ENCODE peak calls at places on chromosomes 2 and 18, in nine cellular contexts. One of them, this sample, is unnamed.

GRCh38 chr2:48420512-48421197 is 109.3 kb upstream of the STON1 start:
- DNase-seq in Karpas-422: peak
- DNase-seq in activated CD4-positive, alpha-beta T cell treated with anti-CD3 and anti-CD28 coated beads for 48 hours: peak
- DNase-seq in activated B cell treated with CpG ODN at 0.5 μM for 24 hours: peak
- DNase-seq in hypothalamus: peak
- DNase-seq in ecto neural progenitor cell: peak
- DNase-seq in natural killer cell: peak
- DNase-seq in NCI-H2029 treated with DMSO at 0.1 percent for 48 hours: peak
- DNase-seq in choroid plexus epithelial cell: peak
- DNase-seq in this sample: peak

GRCh38 chr18:48166971-48167370 is 236.5 kb upstream of the SMAD2 start:
- DNase-seq in Karpas-422: no peak
- DNase-seq in activated CD4-positive, alpha-beta T cell treated with anti-CD3 and anti-CD28 coated beads for 48 hours: no peak
- DNase-seq in activated B cell treated with CpG ODN at 0.5 μM for 24 hours: no peak
- DNase-seq in hypothalamus: no peak
- DNase-seq in ecto neural progenitor cell: no peak
- DNase-seq in natural killer cell: no peak
- DNase-seq in NCI-H2029 treated with DMSO at 0.1 percent for 48 hours: no peak
- DNase-seq in choroid plexus epithelial cell: no peak
- DNase-seq in this sample: no peak

GRCh38 chr2:233656443-233656842 is 15.3 kb upstream of the UGT1A9 start:
- DNase-seq in Karpas-422: no peak
- DNase-seq in activated CD4-positive, alpha-beta T cell treated with anti-CD3 and anti-CD28 coated beads for 48 hours: no peak
- DNase-seq in activated B cell treated with CpG ODN at 0.5 μM for 24 hours: no peak
- DNase-seq in hypothalamus: no peak
- DNase-seq in ecto neural progenitor cell: no peak
- DNase-seq in natural killer cell: no peak
- DNase-seq in NCI-H2029 treated with DMSO at 0.1 percent for 48 hours: no peak
- DNase-seq in choroid plexus epithelial cell: no peak
- DNase-seq in this sample: no peak

GRCh38 chr2:3332133-3332532 is 45.5 kb downstream of the EIPR1 start:
- DNase-seq in Karpas-422: no peak
- DNase-seq in activated CD4-positive, alpha-beta T cell treated with anti-CD3 and anti-CD28 coated beads for 48 hours: no peak
- DNase-seq in activated B cell treated with CpG ODN at 0.5 μM for 24 hours: no peak
- DNase-seq in hypothalamus: no peak
- DNase-seq in ecto neural progenitor cell: no peak
- DNase-seq in natural killer cell: no peak
- DNase-seq in NCI-H2029 treated with DMSO at 0.1 percent for 48 hours: no peak
- DNase-seq in choroid plexus epithelial cell: no peak
- DNase-seq in this sample: no peak

GRCh38 chr2:59217360-59217759 is 976.2 kb upstream of the FANCL start:
- DNase-seq in Karpas-422: no peak
- DNase-seq in activated CD4-positive, alpha-beta T cell treated with anti-CD3 and anti-CD28 coated beads for 48 hours: no peak
- DNase-seq in activated B cell treated with CpG ODN at 0.5 μM for 24 hours: no peak
- DNase-seq in hypothalamus: no peak
- DNase-seq in ecto neural progenitor cell: no peak
- DNase-seq in natural killer cell: no peak
- DNase-seq in NCI-H2029 treated with DMSO at 0.1 percent for 48 hours: no peak
- DNase-seq in choroid plexus epithelial cell: no peak
- DNase-seq in this sample: no peak

GRCh38 chr2:39405364-39405763 is 31.7 kb downstream of the MAP4K3 start:
- DNase-seq in Karpas-422: no peak
- DNase-seq in activated CD4-positive, alpha-beta T cell treated with anti-CD3 and anti-CD28 coated beads for 48 hours: no peak
- DNase-seq in activated B cell treated with CpG ODN at 0.5 μM for 24 hours: no peak
- DNase-seq in hypothalamus: no peak
- DNase-seq in ecto neural progenitor cell: no peak
- DNase-seq in natural killer cell: no peak
- DNase-seq in NCI-H2029 treated with DMSO at 0.1 percent for 48 hours: no peak
- DNase-seq in choroid plexus epithelial cell: no peak
- DNase-seq in this sample: no peak

GRCh38 chr2:12090072-12090471 is 343.6 kb downstream of the LPIN1 start:
- DNase-seq in Karpas-422: no peak
- DNase-seq in activated CD4-positive, alpha-beta T cell treated with anti-CD3 and anti-CD28 coated beads for 48 hours: no peak
- DNase-seq in activated B cell treated with CpG ODN at 0.5 μM for 24 hours: no peak
- DNase-seq in hypothalamus: no peak
- DNase-seq in ecto neural progenitor cell: no peak
- DNase-seq in natural killer cell: no peak
- DNase-seq in NCI-H2029 treated with DMSO at 0.1 percent for 48 hours: no peak
- DNase-seq in choroid plexus epithelial cell: no peak
- DNase-seq in this sample: no peak

GRCh38 chr2:85288244-85288725 is 39.5 kb downstream of the TGOLN2 start:
- DNase-seq in Karpas-422: no peak
- DNase-seq in activated CD4-positive, alpha-beta T cell treated with anti-CD3 and anti-CD28 coated beads for 48 hours: no peak
- DNase-seq in activated B cell treated with CpG ODN at 0.5 μM for 24 hours: no peak
- DNase-seq in hypothalamus: no peak
- DNase-seq in ecto neural progenitor cell: no peak
- DNase-seq in natural killer cell: no peak
- DNase-seq in NCI-H2029 treated with DMSO at 0.1 percent for 48 hours: no peak
- DNase-seq in choroid plexus epithelial cell: peak
- DNase-seq in this sample: peak

GRCh38 chr2:73085691-73086090 is 14.2 kb upstream of the SFXN5 start:
- DNase-seq in Karpas-422: peak
- DNase-seq in activated CD4-positive, alpha-beta T cell treated with anti-CD3 and anti-CD28 coated beads for 48 hours: peak
- DNase-seq in activated B cell treated with CpG ODN at 0.5 μM for 24 hours: peak
- DNase-seq in hypothalamus: peak
- DNase-seq in ecto neural progenitor cell: peak
- DNase-seq in natural killer cell: peak
- DNase-seq in NCI-H2029 treated with DMSO at 0.1 percent for 48 hours: peak
- DNase-seq in choroid plexus epithelial cell: peak
- DNase-seq in this sample: peak

GRCh38 chr18:40690062-40690461 is 1265.0 kb upstream of the PIK3C3 start:
- DNase-seq in Karpas-422: no peak
- DNase-seq in activated CD4-positive, alpha-beta T cell treated with anti-CD3 and anti-CD28 coated beads for 48 hours: no peak
- DNase-seq in activated B cell treated with CpG ODN at 0.5 μM for 24 hours: no peak
- DNase-seq in hypothalamus: no peak
- DNase-seq in ecto neural progenitor cell: no peak
- DNase-seq in natural killer cell: no peak
- DNase-seq in NCI-H2029 treated with DMSO at 0.1 percent for 48 hours: no peak
- DNase-seq in choroid plexus epithelial cell: no peak
- DNase-seq in this sample: no peak

GRCh38 chr2:100580474-100581264 is 17.9 kb downstream of the PDCL3 start:
- DNase-seq in Karpas-422: peak
- DNase-seq in activated CD4-positive, alpha-beta T cell treated with anti-CD3 and anti-CD28 coated beads for 48 hours: peak
- DNase-seq in activated B cell treated with CpG ODN at 0.5 μM for 24 hours: peak
- DNase-seq in hypothalamus: no peak
- DNase-seq in ecto neural progenitor cell: no peak
- DNase-seq in natural killer cell: peak
- DNase-seq in NCI-H2029 treated with DMSO at 0.1 percent for 48 hours: no peak
- DNase-seq in choroid plexus epithelial cell: no peak
- DNase-seq in this sample: no peak

GRCh38 chr2:238125127-238125885 is 13.2 kb upstream of the KLHL30 start:
- DNase-seq in Karpas-422: no peak
- DNase-seq in activated CD4-positive, alpha-beta T cell treated with anti-CD3 and anti-CD28 coated beads for 48 hours: no peak
- DNase-seq in activated B cell treated with CpG ODN at 0.5 μM for 24 hours: no peak
- DNase-seq in hypothalamus: no peak
- DNase-seq in ecto neural progenitor cell: no peak
- DNase-seq in natural killer cell: no peak
- DNase-seq in NCI-H2029 treated with DMSO at 0.1 percent for 48 hours: no peak
- DNase-seq in choroid plexus epithelial cell: no peak
- DNase-seq in this sample: no peak

GRCh38 chr2:227395556-227395955 is 7.8 kb upstream of the SCYGR1 start:
- DNase-seq in Karpas-422: no peak
- DNase-seq in activated CD4-positive, alpha-beta T cell treated with anti-CD3 and anti-CD28 coated beads for 48 hours: no peak
- DNase-seq in activated B cell treated with CpG ODN at 0.5 μM for 24 hours: no peak
- DNase-seq in hypothalamus: no peak
- DNase-seq in ecto neural progenitor cell: no peak
- DNase-seq in natural killer cell: no peak
- DNase-seq in NCI-H2029 treated with DMSO at 0.1 percent for 48 hours: no peak
- DNase-seq in choroid plexus epithelial cell: no peak
- DNase-seq in this sample: no peak

GRCh38 chr2:11833601-11834000 is 87.2 kb downstream of the LPIN1 start:
- DNase-seq in Karpas-422: peak
- DNase-seq in activated CD4-positive, alpha-beta T cell treated with anti-CD3 and anti-CD28 coated beads for 48 hours: no peak
- DNase-seq in activated B cell treated with CpG ODN at 0.5 μM for 24 hours: no peak
- DNase-seq in hypothalamus: no peak
- DNase-seq in ecto neural progenitor cell: no peak
- DNase-seq in natural killer cell: no peak
- DNase-seq in NCI-H2029 treated with DMSO at 0.1 percent for 48 hours: peak
- DNase-seq in choroid plexus epithelial cell: peak
- DNase-seq in this sample: no peak

GRCh38 chr2:66443183-66443976 is 8.5 kb downstream of the MEIS1 start:
- DNase-seq in Karpas-422: no peak
- DNase-seq in activated CD4-positive, alpha-beta T cell treated with anti-CD3 and anti-CD28 coated beads for 48 hours: no peak
- DNase-seq in activated B cell treated with CpG ODN at 0.5 μM for 24 hours: no peak
- DNase-seq in hypothalamus: no peak
- DNase-seq in ecto neural progenitor cell: no peak
- DNase-seq in natural killer cell: no peak
- DNase-seq in NCI-H2029 treated with DMSO at 0.1 percent for 48 hours: no peak
- DNase-seq in choroid plexus epithelial cell: no peak
- DNase-seq in this sample: no peak

GRCh38 chr2:177671662-177672061 is 279.1 kb downstream of the AGPS start:
- DNase-seq in Karpas-422: no peak
- DNase-seq in activated CD4-positive, alpha-beta T cell treated with anti-CD3 and anti-CD28 coated beads for 48 hours: no peak
- DNase-seq in activated B cell treated with CpG ODN at 0.5 μM for 24 hours: no peak
- DNase-seq in hypothalamus: no peak
- DNase-seq in ecto neural progenitor cell: no peak
- DNase-seq in natural killer cell: no peak
- DNase-seq in NCI-H2029 treated with DMSO at 0.1 percent for 48 hours: no peak
- DNase-seq in choroid plexus epithelial cell: no peak
- DNase-seq in this sample: no peak

This sample was measured in HAP-1.